ENCODE peak calls at places on chromosomes 11 and 22, in eight cellular contexts. One of them, this sample, is unnamed.

GRCh38 chr11:128195057-128195751 is 392.2 kb downstream of the ETS1 start:
- DNase-seq in stimulated activated CD4-positive, alpha-beta T cell treated with anti-CD3 and anti-CD28 coated beads, Interleukin-1b, Interleukin-23, amount 100 ng/mL, for 24 hours: no peak
- DNase-seq in central memory CD8-positive, alpha-beta T cell: peak
- DNase-seq in AG09319: no peak
- DNase-seq in suprapubic skin: no peak
- DNase-seq in NCI-H774: no peak
- DNase-seq in fibroblast of pulmonary artery: peak
- DNase-seq in activated CD4-positive, alpha-beta T cell treated with anti-CD3 and anti-CD28 coated beads, Interleukin-2, amount 50 U/mL, for 1 hour: peak
- DNase-seq in this sample: peak

GRCh38 chr11:130785376-130786110 is 130.7 kb downstream of the SNX19 start:
- DNase-seq in central memory CD8-positive, alpha-beta T cell: no peak
- DNase-seq in fibroblast of pulmonary artery: peak
- DNase-seq in AG09319: no peak
- DNase-seq in stimulated activated CD4-positive, alpha-beta T cell treated with anti-CD3 and anti-CD28 coated beads, Interleukin-1b, Interleukin-23, amount 100 ng/mL, for 24 hours: no peak
- DNase-seq in suprapubic skin: no peak
- DNase-seq in activated CD4-positive, alpha-beta T cell treated with anti-CD3 and anti-CD28 coated beads, Interleukin-2, amount 50 U/mL, for 1 hour: no peak
- DNase-seq in NCI-H774: no peak
- DNase-seq in this sample: no peak

GRCh38 chr11:116312560-116313340 is 460.0 kb downstream of the BUD13 start:
- DNase-seq in suprapubic skin: peak
- DNase-seq in AG09319: no peak
- DNase-seq in stimulated activated CD4-positive, alpha-beta T cell treated with anti-CD3 and anti-CD28 coated beads, Interleukin-1b, Interleukin-23, amount 100 ng/mL, for 24 hours: no peak
- DNase-seq in central memory CD8-positive, alpha-beta T cell: no peak
- DNase-seq in fibroblast of pulmonary artery: peak
- DNase-seq in NCI-H774: peak
- DNase-seq in activated CD4-positive, alpha-beta T cell treated with anti-CD3 and anti-CD28 coated beads, Interleukin-2, amount 50 U/mL, for 1 hour: no peak
- DNase-seq in this sample: no peak

GRCh38 chr11:23764285-23764684 is 732.6 kb upstream of the LUZP2 start:
- DNase-seq in AG09319: no peak
- DNase-seq in stimulated activated CD4-positive, alpha-beta T cell treated with anti-CD3 and anti-CD28 coated beads, Interleukin-1b, Interleukin-23, amount 100 ng/mL, for 24 hours: no peak
- DNase-seq in central memory CD8-positive, alpha-beta T cell: no peak
- DNase-seq in suprapubic skin: no peak
- DNase-seq in activated CD4-positive, alpha-beta T cell treated with anti-CD3 and anti-CD28 coated beads, Interleukin-2, amount 50 U/mL, for 1 hour: no peak
- DNase-seq in NCI-H774: no peak
- DNase-seq in fibroblast of pulmonary artery: no peak
- DNase-seq in this sample: no peak

GRCh38 chr22:32079110-32080089 is 36.3 kb downstream of the SLC5A1 start:
- DNase-seq in activated CD4-positive, alpha-beta T cell treated with anti-CD3 and anti-CD28 coated beads, Interleukin-2, amount 50 U/mL, for 1 hour: no peak
- DNase-seq in NCI-H774: no peak
- DNase-seq in central memory CD8-positive, alpha-beta T cell: no peak
- DNase-seq in suprapubic skin: no peak
- DNase-seq in stimulated activated CD4-positive, alpha-beta T cell treated with anti-CD3 and anti-CD28 coated beads, Interleukin-1b, Interleukin-23, amount 100 ng/mL, for 24 hours: no peak
- DNase-seq in fibroblast of pulmonary artery: peak
- DNase-seq in AG09319: no peak
- DNase-seq in this sample: no peak

GRCh38 chr11:12721816-12722604 is 47.8 kb downstream of the TEAD1 start:
- DNase-seq in suprapubic skin: no peak
- DNase-seq in stimulated activated CD4-positive, alpha-beta T cell treated with anti-CD3 and anti-CD28 coated beads, Interleukin-1b, Interleukin-23, amount 100 ng/mL, for 24 hours: no peak
- DNase-seq in AG09319: no peak
- DNase-seq in central memory CD8-positive, alpha-beta T cell: no peak
- DNase-seq in activated CD4-positive, alpha-beta T cell treated with anti-CD3 and anti-CD28 coated beads, Interleukin-2, amount 50 U/mL, for 1 hour: no peak
- DNase-seq in NCI-H774: no peak
- DNase-seq in fibroblast of pulmonary artery: no peak
- DNase-seq in this sample: no peak

GRCh38 chr11:72789493-72790131 is 4.2 kb downstream of the STARD10 start:
- DNase-seq in AG09319: no peak
- DNase-seq in stimulated activated CD4-positive, alpha-beta T cell treated with anti-CD3 and anti-CD28 coated beads, Interleukin-1b, Interleukin-23, amount 100 ng/mL, for 24 hours: no peak
- DNase-seq in suprapubic skin: no peak
- DNase-seq in activated CD4-positive, alpha-beta T cell treated with anti-CD3 and anti-CD28 coated beads, Interleukin-2, amount 50 U/mL, for 1 hour: no peak
- DNase-seq in fibroblast of pulmonary artery: peak
- DNase-seq in NCI-H774: no peak
- DNase-seq in central memory CD8-positive, alpha-beta T cell: no peak
- DNase-seq in this sample: no peak

GRCh38 chr11:75386912-75387311 is 12.4 kb upstream of the RPS3 start:
- DNase-seq in fibroblast of pulmonary artery: no peak
- DNase-seq in suprapubic skin: no peak
- DNase-seq in stimulated activated CD4-positive, alpha-beta T cell treated with anti-CD3 and anti-CD28 coated beads, Interleukin-1b, Interleukin-23, amount 100 ng/mL, for 24 hours: no peak
- DNase-seq in activated CD4-positive, alpha-beta T cell treated with anti-CD3 and anti-CD28 coated beads, Interleukin-2, amount 50 U/mL, for 1 hour: no peak
- DNase-seq in NCI-H774: no peak
- DNase-seq in AG09319: no peak
- DNase-seq in central memory CD8-positive, alpha-beta T cell: no peak
- DNase-seq in this sample: no peak

GRCh38 chr11:76148941-76149613 is 57.2 kb downstream of the WNT11 start:
- DNase-seq in central memory CD8-positive, alpha-beta T cell: no peak
- DNase-seq in fibroblast of pulmonary artery: peak
- DNase-seq in stimulated activated CD4-positive, alpha-beta T cell treated with anti-CD3 and anti-CD28 coated beads, Interleukin-1b, Interleukin-23, amount 100 ng/mL, for 24 hours: no peak
- DNase-seq in activated CD4-positive, alpha-beta T cell treated with anti-CD3 and anti-CD28 coated beads, Interleukin-2, amount 50 U/mL, for 1 hour: no peak
- DNase-seq in suprapubic skin: no peak
- DNase-seq in NCI-H774: no peak
- DNase-seq in AG09319: no peak
- DNase-seq in this sample: no peak

GRCh38 chr11:20337526-20338154 is 25.9 kb upstream of the HTATIP2 start:
- DNase-seq in stimulated activated CD4-positive, alpha-beta T cell treated with anti-CD3 and anti-CD28 coated beads, Interleukin-1b, Interleukin-23, amount 100 ng/mL, for 24 hours: no peak
- DNase-seq in AG09319: no peak
- DNase-seq in central memory CD8-positive, alpha-beta T cell: no peak
- DNase-seq in fibroblast of pulmonary artery: peak
- DNase-seq in suprapubic skin: no peak
- DNase-seq in NCI-H774: peak
- DNase-seq in activated CD4-positive, alpha-beta T cell treated with anti-CD3 and anti-CD28 coated beads, Interleukin-2, amount 50 U/mL, for 1 hour: no peak
- DNase-seq in this sample: no peak

GRCh38 chr11:2587132-2587930 is 112.5 kb downstream of the KCNQ1OT1 start:
- DNase-seq in stimulated activated CD4-positive, alpha-beta T cell treated with anti-CD3 and anti-CD28 coated beads, Interleukin-1b, Interleukin-23, amount 100 ng/mL, for 24 hours: no peak
- DNase-seq in suprapubic skin: peak
- DNase-seq in activated CD4-positive, alpha-beta T cell treated with anti-CD3 and anti-CD28 coated beads, Interleukin-2, amount 50 U/mL, for 1 hour: no peak
- DNase-seq in central memory CD8-positive, alpha-beta T cell: peak
- DNase-seq in AG09319: no peak
- DNase-seq in fibroblast of pulmonary artery: no peak
- DNase-seq in NCI-H774: no peak
- DNase-seq in this sample: no peak

GRCh38 chr22:19048531-19048930 is 73.7 kb downstream of the DGCR2 start:
- DNase-seq in NCI-H774: no peak
- DNase-seq in stimulated activated CD4-positive, alpha-beta T cell treated with anti-CD3 and anti-CD28 coated beads, Interleukin-1b, Interleukin-23, amount 100 ng/mL, for 24 hours: no peak
- DNase-seq in activated CD4-positive, alpha-beta T cell treated with anti-CD3 and anti-CD28 coated beads, Interleukin-2, amount 50 U/mL, for 1 hour: no peak
- DNase-seq in suprapubic skin: no peak
- DNase-seq in fibroblast of pulmonary artery: no peak
- DNase-seq in central memory CD8-positive, alpha-beta T cell: no peak
- DNase-seq in AG09319: no peak
- DNase-seq in this sample: no peak

GRCh38 chr11:12087075-12087775 is 23.2 kb upstream of the MICAL2 start:
- DNase-seq in activated CD4-positive, alpha-beta T cell treated with anti-CD3 and anti-CD28 coated beads, Interleukin-2, amount 50 U/mL, for 1 hour: peak
- DNase-seq in AG09319: no peak
- DNase-seq in fibroblast of pulmonary artery: peak
- DNase-seq in suprapubic skin: peak
- DNase-seq in NCI-H774: no peak
- DNase-seq in central memory CD8-positive, alpha-beta T cell: peak
- DNase-seq in stimulated activated CD4-positive, alpha-beta T cell treated with anti-CD3 and anti-CD28 coated beads, Interleukin-1b, Interleukin-23, amount 100 ng/mL, for 24 hours: no peak
- DNase-seq in this sample: peak

GRCh38 chr11:120304526-120304925 is 20.6 kb upstream of the TLCD5 start:
- DNase-seq in activated CD4-positive, alpha-beta T cell treated with anti-CD3 and anti-CD28 coated beads, Interleukin-2, amount 50 U/mL, for 1 hour: no peak
- DNase-seq in suprapubic skin: no peak
- DNase-seq in central memory CD8-positive, alpha-beta T cell: no peak
- DNase-seq in NCI-H774: no peak
- DNase-seq in AG09319: no peak
- DNase-seq in stimulated activated CD4-positive, alpha-beta T cell treated with anti-CD3 and anti-CD28 coated beads, Interleukin-1b, Interleukin-23, amount 100 ng/mL, for 24 hours: no peak
- DNase-seq in fibroblast of pulmonary artery: peak
- DNase-seq in this sample: no peak

GRCh38 chr11:72225411-72225951 is 914 bp downstream of the INPPL1 start:
- DNase-seq in central memory CD8-positive, alpha-beta T cell: peak
- DNase-seq in AG09319: no peak
- DNase-seq in NCI-H774: no peak
- DNase-seq in fibroblast of pulmonary artery: no peak
- DNase-seq in stimulated activated CD4-positive, alpha-beta T cell treated with anti-CD3 and anti-CD28 coated beads, Interleukin-1b, Interleukin-23, amount 100 ng/mL, for 24 hours: no peak
- DNase-seq in suprapubic skin: peak
- DNase-seq in activated CD4-positive, alpha-beta T cell treated with anti-CD3 and anti-CD28 coated beads, Interleukin-2, amount 50 U/mL, for 1 hour: no peak
- DNase-seq in this sample: peak

GRCh38 chr11:86198156-86198555 is 46.4 kb upstream of the EED start:
- DNase-seq in fibroblast of pulmonary artery: no peak
- DNase-seq in central memory CD8-positive, alpha-beta T cell: no peak
- DNase-seq in stimulated activated CD4-positive, alpha-beta T cell treated with anti-CD3 and anti-CD28 coated beads, Interleukin-1b, Interleukin-23, amount 100 ng/mL, for 24 hours: no peak
- DNase-seq in activated CD4-positive, alpha-beta T cell treated with anti-CD3 and anti-CD28 coated beads, Interleukin-2, amount 50 U/mL, for 1 hour: no peak
- DNase-seq in NCI-H774: no peak
- DNase-seq in AG09319: no peak
- DNase-seq in suprapubic skin: no peak
- DNase-seq in this sample: no peak

GRCh38 chr11:128354476-128354875 is 232.9 kb downstream of the ETS1 start:
- DNase-seq in stimulated activated CD4-positive, alpha-beta T cell treated with anti-CD3 and anti-CD28 coated beads, Interleukin-1b, Interleukin-23, amount 100 ng/mL, for 24 hours: no peak
- DNase-seq in AG09319: no peak
- DNase-seq in suprapubic skin: no peak
- DNase-seq in activated CD4-positive, alpha-beta T cell treated with anti-CD3 and anti-CD28 coated beads, Interleukin-2, amount 50 U/mL, for 1 hour: no peak
- DNase-seq in fibroblast of pulmonary artery: peak
- DNase-seq in NCI-H774: no peak
- DNase-seq in central memory CD8-positive, alpha-beta T cell: no peak
- DNase-seq in this sample: no peak

GRCh38 chr22:38924197-38924952 is 33.0 kb upstream of the APOBEC3A start:
- DNase-seq in suprapubic skin: peak
- DNase-seq in stimulated activated CD4-positive, alpha-beta T cell treated with anti-CD3 and anti-CD28 coated beads, Interleukin-1b, Interleukin-23, amount 100 ng/mL, for 24 hours: no peak
- DNase-seq in NCI-H774: peak
- DNase-seq in activated CD4-positive, alpha-beta T cell treated with anti-CD3 and anti-CD28 coated beads, Interleukin-2, amount 50 U/mL, for 1 hour: no peak
- DNase-seq in central memory CD8-positive, alpha-beta T cell: no peak
- DNase-seq in AG09319: peak
- DNase-seq in fibroblast of pulmonary artery: peak
- DNase-seq in this sample: no peak

GRCh38 chr22:19565921-19566598 is 41.9 kb upstream of the CLDN5 start:
- DNase-seq in AG09319: no peak
- DNase-seq in suprapubic skin: no peak
- DNase-seq in NCI-H774: no peak
- DNase-seq in stimulated activated CD4-positive, alpha-beta T cell treated with anti-CD3 and anti-CD28 coated beads, Interleukin-1b, Interleukin-23, amount 100 ng/mL, for 24 hours: no peak
- DNase-seq in activated CD4-positive, alpha-beta T cell treated with anti-CD3 and anti-CD28 coated beads, Interleukin-2, amount 50 U/mL, for 1 hour: no peak
- DNase-seq in central memory CD8-positive, alpha-beta T cell: no peak
- DNase-seq in fibroblast of pulmonary artery: no peak
- DNase-seq in this sample: no peak

GRCh38 chr11:19088791-19089190 is 28.2 kb upstream of the ZDHHC13 start:
- DNase-seq in NCI-H774: no peak
- DNase-seq in suprapubic skin: no peak
- DNase-seq in central memory CD8-positive, alpha-beta T cell: no peak
- DNase-seq in stimulated activated CD4-positive, alpha-beta T cell treated with anti-CD3 and anti-CD28 coated beads, Interleukin-1b, Interleukin-23, amount 100 ng/mL, for 24 hours: no peak
- DNase-seq in AG09319: no peak
- DNase-seq in activated CD4-positive, alpha-beta T cell treated with anti-CD3 and anti-CD28 coated beads, Interleukin-2, amount 50 U/mL, for 1 hour: no peak
- DNase-seq in fibroblast of pulmonary artery: no peak
- DNase-seq in this sample: no peak

GRCh38 chr11:71418643-71419042 is 29.6 kb downstream of the DHCR7 start:
- DNase-seq in activated CD4-positive, alpha-beta T cell treated with anti-CD3 and anti-CD28 coated beads, Interleukin-2, amount 50 U/mL, for 1 hour: no peak
- DNase-seq in central memory CD8-positive, alpha-beta T cell: no peak
- DNase-seq in suprapubic skin: no peak
- DNase-seq in AG09319: no peak
- DNase-seq in fibroblast of pulmonary artery: no peak
- DNase-seq in stimulated activated CD4-positive, alpha-beta T cell treated with anti-CD3 and anti-CD28 coated beads, Interleukin-1b, Interleukin-23, amount 100 ng/mL, for 24 hours: no peak
- DNase-seq in NCI-H774: no peak
- DNase-seq in this sample: no peak

GRCh38 chr22:49968831-49969661 is 8.5 kb downstream of the PIM3 start:
- DNase-seq in central memory CD8-positive, alpha-beta T cell: no peak
- DNase-seq in fibroblast of pulmonary artery: no peak
- DNase-seq in suprapubic skin: peak
- DNase-seq in stimulated activated CD4-positive, alpha-beta T cell treated with anti-CD3 and anti-CD28 coated beads, Interleukin-1b, Interleukin-23, amount 100 ng/mL, for 24 hours: no peak
- DNase-seq in NCI-H774: no peak
- DNase-seq in AG09319: no peak
- DNase-seq in activated CD4-positive, alpha-beta T cell treated with anti-CD3 and anti-CD28 coated beads, Interleukin-2, amount 50 U/mL, for 1 hour: no peak
- DNase-seq in this sample: no peak

GRCh38 chr11:39374963-39375698 is 2084.3 kb downstream of the LRRC4C start:
- DNase-seq in NCI-H774: peak
- DNase-seq in AG09319: no peak
- DNase-seq in stimulated activated CD4-positive, alpha-beta T cell treated with anti-CD3 and anti-CD28 coated beads, Interleukin-1b, Interleukin-23, amount 100 ng/mL, for 24 hours: no peak
- DNase-seq in activated CD4-positive, alpha-beta T cell treated with anti-CD3 and anti-CD28 coated beads, Interleukin-2, amount 50 U/mL, for 1 hour: no peak
- DNase-seq in fibroblast of pulmonary artery: peak
- DNase-seq in suprapubic skin: no peak
- DNase-seq in central memory CD8-positive, alpha-beta T cell: no peak
- DNase-seq in this sample: peak

GRCh38 chr11:83549984-83550667 is 264.0 kb upstream of the CCDC90B start:
- DNase-seq in NCI-H774: no peak
- DNase-seq in suprapubic skin: no peak
- DNase-seq in fibroblast of pulmonary artery: no peak
- DNase-seq in stimulated activated CD4-positive, alpha-beta T cell treated with anti-CD3 and anti-CD28 coated beads, Interleukin-1b, Interleukin-23, amount 100 ng/mL, for 24 hours: no peak
- DNase-seq in activated CD4-positive, alpha-beta T cell treated with anti-CD3 and anti-CD28 coated beads, Interleukin-2, amount 50 U/mL, for 1 hour: no peak
- DNase-seq in AG09319: no peak
- DNase-seq in central memory CD8-positive, alpha-beta T cell: no peak
- DNase-seq in this sample: no peak

GRCh38 chr11:63814383-63814736 is 1.1 kb downstream of the SPINDOC start:
- DNase-seq in suprapubic skin: no peak
- DNase-seq in AG09319: no peak
- DNase-seq in activated CD4-positive, alpha-beta T cell treated with anti-CD3 and anti-CD28 coated beads, Interleukin-2, amount 50 U/mL, for 1 hour: no peak
- DNase-seq in fibroblast of pulmonary artery: no peak
- DNase-seq in NCI-H774: no peak
- DNase-seq in stimulated activated CD4-positive, alpha-beta T cell treated with anti-CD3 and anti-CD28 coated beads, Interleukin-1b, Interleukin-23, amount 100 ng/mL, for 24 hours: no peak
- DNase-seq in central memory CD8-positive, alpha-beta T cell: no peak
- DNase-seq in this sample: no peak

GRCh38 chr11:68535098-68535497 is 74.5 kb downstream of the PPP6R3 start:
- DNase-seq in stimulated activated CD4-positive, alpha-beta T cell treated with anti-CD3 and anti-CD28 coated beads, Interleukin-1b, Interleukin-23, amount 100 ng/mL, for 24 hours: no peak
- DNase-seq in suprapubic skin: no peak
- DNase-seq in AG09319: no peak
- DNase-seq in NCI-H774: no peak
- DNase-seq in fibroblast of pulmonary artery: no peak
- DNase-seq in central memory CD8-positive, alpha-beta T cell: no peak
- DNase-seq in activated CD4-positive, alpha-beta T cell treated with anti-CD3 and anti-CD28 coated beads, Interleukin-2, amount 50 U/mL, for 1 hour: no peak
- DNase-seq in this sample: no peak

GRCh38 chr11:71450507-71450906 is 2.3 kb upstream of the DHCR7 start:
- DNase-seq in activated CD4-positive, alpha-beta T cell treated with anti-CD3 and anti-CD28 coated beads, Interleukin-2, amount 50 U/mL, for 1 hour: no peak
- DNase-seq in NCI-H774: no peak
- DNase-seq in AG09319: no peak
- DNase-seq in fibroblast of pulmonary artery: no peak
- DNase-seq in central memory CD8-positive, alpha-beta T cell: no peak
- DNase-seq in stimulated activated CD4-positive, alpha-beta T cell treated with anti-CD3 and anti-CD28 coated beads, Interleukin-1b, Interleukin-23, amount 100 ng/mL, for 24 hours: no peak
- DNase-seq in suprapubic skin: no peak
- DNase-seq in this sample: no peak

GRCh38 chr22:46183733-46184132 is 33.4 kb downstream of the PPARA start:
- DNase-seq in fibroblast of pulmonary artery: no peak
- DNase-seq in suprapubic skin: no peak
- DNase-seq in NCI-H774: no peak
- DNase-seq in AG09319: no peak
- DNase-seq in stimulated activated CD4-positive, alpha-beta T cell treated with anti-CD3 and anti-CD28 coated beads, Interleukin-1b, Interleukin-23, amount 100 ng/mL, for 24 hours: no peak
- DNase-seq in activated CD4-positive, alpha-beta T cell treated with anti-CD3 and anti-CD28 coated beads, Interleukin-2, amount 50 U/mL, for 1 hour: no peak
- DNase-seq in central memory CD8-positive, alpha-beta T cell: no peak
- DNase-seq in this sample: no peak

GRCh38 chr11:9276571-9276970 is 11.4 kb upstream of the DENND5A start:
- DNase-seq in AG09319: no peak
- DNase-seq in suprapubic skin: no peak
- DNase-seq in stimulated activated CD4-positive, alpha-beta T cell treated with anti-CD3 and anti-CD28 coated beads, Interleukin-1b, Interleukin-23, amount 100 ng/mL, for 24 hours: no peak
- DNase-seq in activated CD4-positive, alpha-beta T cell treated with anti-CD3 and anti-CD28 coated beads, Interleukin-2, amount 50 U/mL, for 1 hour: no peak
- DNase-seq in NCI-H774: no peak
- DNase-seq in central memory CD8-positive, alpha-beta T cell: no peak
- DNase-seq in fibroblast of pulmonary artery: peak
- DNase-seq in this sample: no peak

GRCh38 chr22:20486229-20486628 is 9.4 kb downstream of the KLHL22 start:
- DNase-seq in suprapubic skin: no peak
- DNase-seq in central memory CD8-positive, alpha-beta T cell: no peak
- DNase-seq in activated CD4-positive, alpha-beta T cell treated with anti-CD3 and anti-CD28 coated beads, Interleukin-2, amount 50 U/mL, for 1 hour: no peak
- DNase-seq in AG09319: no peak
- DNase-seq in fibroblast of pulmonary artery: no peak
- DNase-seq in stimulated activated CD4-positive, alpha-beta T cell treated with anti-CD3 and anti-CD28 coated beads, Interleukin-1b, Interleukin-23, amount 100 ng/mL, for 24 hours: no peak
- DNase-seq in NCI-H774: no peak
- DNase-seq in this sample: no peak

GRCh38 chr22:22431271-22432220 is 77.0 kb downstream of the ZNF280B start:
- DNase-seq in suprapubic skin: no peak
- DNase-seq in central memory CD8-positive, alpha-beta T cell: peak
- DNase-seq in NCI-H774: peak
- DNase-seq in fibroblast of pulmonary artery: peak
- DNase-seq in stimulated activated CD4-positive, alpha-beta T cell treated with anti-CD3 and anti-CD28 coated beads, Interleukin-1b, Interleukin-23, amount 100 ng/mL, for 24 hours: peak
- DNase-seq in activated CD4-positive, alpha-beta T cell treated with anti-CD3 and anti-CD28 coated beads, Interleukin-2, amount 50 U/mL, for 1 hour: peak
- DNase-seq in AG09319: no peak
- DNase-seq in this sample: peak

GRCh38 chr11:5522308-5522707 is 5.8 kb upstream of the UBQLNL start:
- DNase-seq in fibroblast of pulmonary artery: peak
- DNase-seq in stimulated activated CD4-positive, alpha-beta T cell treated with anti-CD3 and anti-CD28 coated beads, Interleukin-1b, Interleukin-23, amount 100 ng/mL, for 24 hours: no peak
- DNase-seq in NCI-H774: no peak
- DNase-seq in suprapubic skin: no peak
- DNase-seq in AG09319: no peak
- DNase-seq in central memory CD8-positive, alpha-beta T cell: no peak
- DNase-seq in activated CD4-positive, alpha-beta T cell treated with anti-CD3 and anti-CD28 coated beads, Interleukin-2, amount 50 U/mL, for 1 hour: no peak
- DNase-seq in this sample: no peak

GRCh38 chr11:32905028-32905667 is 12.5 kb downstream of the QSER1 start:
- DNase-seq in stimulated activated CD4-positive, alpha-beta T cell treated with anti-CD3 and anti-CD28 coated beads, Interleukin-1b, Interleukin-23, amount 100 ng/mL, for 24 hours: no peak
- DNase-seq in fibroblast of pulmonary artery: no peak
- DNase-seq in central memory CD8-positive, alpha-beta T cell: no peak
- DNase-seq in NCI-H774: no peak
- DNase-seq in activated CD4-positive, alpha-beta T cell treated with anti-CD3 and anti-CD28 coated beads, Interleukin-2, amount 50 U/mL, for 1 hour: no peak
- DNase-seq in AG09319: no peak
- DNase-seq in suprapubic skin: no peak
- DNase-seq in this sample: no peak

GRCh38 chr11:74696932-74697687 is 34.1 kb downstream of the CHRDL2 start:
- DNase-seq in stimulated activated CD4-positive, alpha-beta T cell treated with anti-CD3 and anti-CD28 coated beads, Interleukin-1b, Interleukin-23, amount 100 ng/mL, for 24 hours: no peak
- DNase-seq in fibroblast of pulmonary artery: peak
- DNase-seq in NCI-H774: no peak
- DNase-seq in suprapubic skin: peak
- DNase-seq in activated CD4-positive, alpha-beta T cell treated with anti-CD3 and anti-CD28 coated beads, Interleukin-2, amount 50 U/mL, for 1 hour: no peak
- DNase-seq in AG09319: peak
- DNase-seq in central memory CD8-positive, alpha-beta T cell: no peak
- DNase-seq in this sample: no peak

This sample was measured in CD4-positive, CD25-positive, alpha-beta regulatory T cell.